ENCODE peak calls at places on chromosomes 13 and 19, in nine cellular contexts. J is brain microvascular endothelial cell; S is activated T-helper 1 cell treated with anti-CD3 and anti-CD28 coated beads, Interleukin-2, amount 50 U/mL, for 16 hours; P is right lobe of liver; V is heart left ventricle; I is stimulated activated CD4-positive, alpha-beta T cell treated with anti-CD3 and anti-CD28 coated beads, Interleukin-12 subunit alpha, Interleukin-12 subunit beta, amount 100 ng/mL, for 48 hours; Y is putamen; F is HFF-Myc; B is mesothelial cell of epicardium. E is an unnamed sample.

GRCh38 chr13:44011036-44011435 is 131.3 kb downstream of the LACC1 start:
- DNase-seq in Y (no peak), P (no peak), V (no peak), I (no peak), F (no peak), B (no peak), J (peak), S (no peak), E (no peak)

GRCh38 chr19:35352177-35352447 is 4.4 kb downstream of the FFAR1 start:
- DNase-seq in F (no peak), S (no peak), I (no peak), V (no peak), P (no peak), J (no peak), B (no peak), Y (no peak), E (no peak)

GRCh38 chr13:114056205-114057013 is 76.0 kb downstream of the RASA3 start:
- DNase-seq in Y (no peak), I (no peak), S (no peak), B (no peak), J (no peak), V (no peak), P (no peak), F (no peak), E (no peak)

GRCh38 chr19:38669532-38669931 is 22.1 kb downstream of the ACTN4 start:
- DNase-seq in Y (no peak), J (no peak), B (no peak), P (no peak), V (no peak), I (no peak), F (no peak), S (no peak), E (no peak)

GRCh38 chr13:30665638-30666037 is 47.9 kb downstream of the USPL1 start:
- DNase-seq in V (no peak), J (no peak), B (no peak), S (no peak), P (no peak), I (no peak), F (no peak), Y (no peak), E (no peak)

GRCh38 chr19:15779756-15780476 is 7.5 kb upstream of the OR10H5 start:
- DNase-seq in F (no peak), B (no peak), V (peak), S (no peak), P (peak), I (no peak), J (no peak), Y (peak), E (no peak)

GRCh38 chr13:105972306-105972721 is 563.1 kb downstream of the EFNB2 start:
- DNase-seq in Y (no peak), S (no peak), V (no peak), B (no peak), P (no peak), I (no peak), J (no peak), F (no peak), E (no peak)

GRCh38 chr19:33811736-33812387 is 15.2 kb downstream of the KCTD15 start:
- DNase-seq in I (no peak), Y (no peak), V (no peak), S (no peak), J (no peak), F (no peak), B (no peak), P (peak), E (no peak)

GRCh38 chr19:50921391-50922315 is 10.5 kb upstream of the KLK4 start:
- DNase-seq in S (no peak), V (no peak), F (no peak), J (no peak), B (no peak), Y (no peak), P (no peak), I (no peak), E (no peak)

GRCh38 chr19:14114854-14115253 is 2.7 kb downstream of the PRKACA start:
- DNase-seq in B (no peak), V (peak), S (no peak), Y (no peak), I (peak), F (no peak), P (peak), J (no peak), E (peak)

GRCh38 chr19:46366620-46367277 is 19.9 kb downstream of the PPP5C start:
- DNase-seq in V (no peak), S (no peak), P (no peak), B (no peak), J (no peak), I (no peak), F (no peak), Y (no peak), E (no peak)

GRCh38 chr13:39970177-39970846 is 314.9 kb downstream of the COG6 start:
- DNase-seq in V (no peak), J (no peak), S (no peak), I (no peak), Y (no peak), F (no peak), P (no peak), B (no peak), E (no peak)

GRCh38 chr19:17448190-17448967 is at the start of gene TMEM221:
- DNase-seq in F (no peak), I (peak), B (peak), S (peak), P (no peak), V (peak), Y (no peak), J (no peak), E (peak)

GRCh38 chr13:97328222-97328790 is 105.7 kb upstream of the RAP2A start:
- DNase-seq in V (no peak), Y (no peak), F (peak), B (no peak), J (peak), S (no peak), P (no peak), I (no peak), E (no peak)

GRCh38 chr19:51333836-51334460 is 8.0 kb downstream of the VSIG10L start:
- DNase-seq in Y (no peak), S (no peak), P (no peak), F (no peak), B (no peak), J (no peak), I (no peak), V (no peak), E (no peak)

GRCh38 chr19:35337081-35337983 is 8.3 kb downstream of the CD22 start:
- DNase-seq in S (no peak), Y (no peak), P (no peak), I (no peak), V (no peak), J (no peak), B (no peak), F (no peak), E (no peak)

GRCh38 chr19:39078436-39079200 is 5.5 kb upstream of the ACP7 start:
- DNase-seq in S (no peak), J (peak), B (no peak), I (no peak), Y (peak), V (no peak), F (peak), P (no peak), E (no peak)